ENCODE peak calls at places on chromosome 16, in nine cellular contexts. One of them, this sample, is unnamed.

GRCh38 chr16:12225816-12226480 is 249.4 kb downstream of the SNX29 start:
- DNase-seq in T-cell: no peak
- DNase-seq in mucosa of gallbladder: no peak
- DNase-seq in ovary: no peak
- DNase-seq in T-helper 2 cell: no peak
- DNase-seq in stimulated activated CD8-positive, alpha-beta memory T cell treated with anti-CD3 and anti-CD28 coated beads, Interleukin-7, amount 100 ng/mL, for 24 hours: no peak
- DNase-seq in psoas muscle: no peak
- DNase-seq in kidney tubule cell: peak
- DNase-seq in glomerular endothelial cell: no peak
- DNase-seq in this sample: no peak

GRCh38 chr16:22195695-22196558 is 10.2 kb upstream of the EEF2K start:
- DNase-seq in T-cell: peak
- DNase-seq in mucosa of gallbladder: peak
- DNase-seq in ovary: peak
- DNase-seq in T-helper 2 cell: peak
- DNase-seq in stimulated activated CD8-positive, alpha-beta memory T cell treated with anti-CD3 and anti-CD28 coated beads, Interleukin-7, amount 100 ng/mL, for 24 hours: peak
- DNase-seq in psoas muscle: peak
- DNase-seq in kidney tubule cell: peak
- DNase-seq in glomerular endothelial cell: no peak
- DNase-seq in this sample: no peak

GRCh38 chr16:48102083-48103008 is 53.4 kb downstream of the ABCC12 start:
- DNase-seq in T-cell: no peak
- DNase-seq in mucosa of gallbladder: no peak
- DNase-seq in ovary: no peak
- DNase-seq in T-helper 2 cell: no peak
- DNase-seq in stimulated activated CD8-positive, alpha-beta memory T cell treated with anti-CD3 and anti-CD28 coated beads, Interleukin-7, amount 100 ng/mL, for 24 hours: no peak
- DNase-seq in psoas muscle: no peak
- DNase-seq in kidney tubule cell: no peak
- DNase-seq in glomerular endothelial cell: no peak
- DNase-seq in this sample: no peak

GRCh38 chr16:85915125-85915845 is 16.3 kb downstream of the IRF8 start:
- DNase-seq in T-cell: no peak
- DNase-seq in mucosa of gallbladder: no peak
- DNase-seq in ovary: no peak
- DNase-seq in T-helper 2 cell: no peak
- DNase-seq in stimulated activated CD8-positive, alpha-beta memory T cell treated with anti-CD3 and anti-CD28 coated beads, Interleukin-7, amount 100 ng/mL, for 24 hours: no peak
- DNase-seq in psoas muscle: no peak
- DNase-seq in kidney tubule cell: no peak
- DNase-seq in glomerular endothelial cell: no peak
- DNase-seq in this sample: no peak

GRCh38 chr16:57964157-57964700 is 6.7 kb downstream of the CNGB1 start:
- DNase-seq in T-cell: no peak
- DNase-seq in mucosa of gallbladder: no peak
- DNase-seq in ovary: no peak
- DNase-seq in T-helper 2 cell: no peak
- DNase-seq in stimulated activated CD8-positive, alpha-beta memory T cell treated with anti-CD3 and anti-CD28 coated beads, Interleukin-7, amount 100 ng/mL, for 24 hours: no peak
- DNase-seq in psoas muscle: no peak
- DNase-seq in kidney tubule cell: no peak
- DNase-seq in glomerular endothelial cell: no peak
- DNase-seq in this sample: no peak

GRCh38 chr16:15576960-15577958 is 65.7 kb downstream of the MARF1 start:
- DNase-seq in T-cell: no peak
- DNase-seq in mucosa of gallbladder: no peak
- DNase-seq in ovary: no peak
- DNase-seq in T-helper 2 cell: no peak
- DNase-seq in stimulated activated CD8-positive, alpha-beta memory T cell treated with anti-CD3 and anti-CD28 coated beads, Interleukin-7, amount 100 ng/mL, for 24 hours: no peak
- DNase-seq in psoas muscle: no peak
- DNase-seq in kidney tubule cell: no peak
- DNase-seq in glomerular endothelial cell: no peak
- DNase-seq in this sample: no peak

GRCh38 chr16:49608095-49608494 is 234.5 kb downstream of the C16orf78 start:
- DNase-seq in T-cell: no peak
- DNase-seq in mucosa of gallbladder: no peak
- DNase-seq in ovary: no peak
- DNase-seq in T-helper 2 cell: no peak
- DNase-seq in stimulated activated CD8-positive, alpha-beta memory T cell treated with anti-CD3 and anti-CD28 coated beads, Interleukin-7, amount 100 ng/mL, for 24 hours: no peak
- DNase-seq in psoas muscle: no peak
- DNase-seq in kidney tubule cell: no peak
- DNase-seq in glomerular endothelial cell: no peak
- DNase-seq in this sample: no peak

GRCh38 chr16:88453621-88454314 is 688 bp downstream of the ZFPM1 start:
- DNase-seq in T-cell: no peak
- DNase-seq in mucosa of gallbladder: no peak
- DNase-seq in ovary: no peak
- DNase-seq in T-helper 2 cell: no peak
- DNase-seq in stimulated activated CD8-positive, alpha-beta memory T cell treated with anti-CD3 and anti-CD28 coated beads, Interleukin-7, amount 100 ng/mL, for 24 hours: no peak
- DNase-seq in psoas muscle: no peak
- DNase-seq in kidney tubule cell: no peak
- DNase-seq in glomerular endothelial cell: no peak
- DNase-seq in this sample: no peak

GRCh38 chr16:67917852-67918236 is 13.8 kb downstream of the CTRL start:
- DNase-seq in T-cell: no peak
- DNase-seq in mucosa of gallbladder: no peak
- DNase-seq in ovary: no peak
- DNase-seq in T-helper 2 cell: peak
- DNase-seq in stimulated activated CD8-positive, alpha-beta memory T cell treated with anti-CD3 and anti-CD28 coated beads, Interleukin-7, amount 100 ng/mL, for 24 hours: no peak
- DNase-seq in psoas muscle: no peak
- DNase-seq in kidney tubule cell: peak
- DNase-seq in glomerular endothelial cell: no peak
- DNase-seq in this sample: no peak

GRCh38 chr16:27355610-27356009 is 41.8 kb downstream of the IL4R start:
- DNase-seq in T-cell: peak
- DNase-seq in mucosa of gallbladder: peak
- DNase-seq in ovary: no peak
- DNase-seq in T-helper 2 cell: peak
- DNase-seq in stimulated activated CD8-positive, alpha-beta memory T cell treated with anti-CD3 and anti-CD28 coated beads, Interleukin-7, amount 100 ng/mL, for 24 hours: no peak
- DNase-seq in psoas muscle: peak
- DNase-seq in kidney tubule cell: peak
- DNase-seq in glomerular endothelial cell: no peak
- DNase-seq in this sample: no peak

GRCh38 chr16:51549836-51550235 is 398.8 kb upstream of the SALL1 start:
- DNase-seq in T-cell: no peak
- DNase-seq in mucosa of gallbladder: no peak
- DNase-seq in ovary: no peak
- DNase-seq in T-helper 2 cell: no peak
- DNase-seq in stimulated activated CD8-positive, alpha-beta memory T cell treated with anti-CD3 and anti-CD28 coated beads, Interleukin-7, amount 100 ng/mL, for 24 hours: no peak
- DNase-seq in psoas muscle: no peak
- DNase-seq in kidney tubule cell: peak
- DNase-seq in glomerular endothelial cell: no peak
- DNase-seq in this sample: no peak